ENCODE peak calls at places on chromosome 14, in five cellular contexts. W is substantia nigra; F is stimulated activated CD4-positive, alpha-beta T cell treated with anti-CD3 and anti-CD28 coated beads, Interleukin-2, amount 100 ng/mL, for 48 hours; B is NCI-H774; E is HTR-8/SVneo. Q is an unnamed sample.

GRCh38 chr14:76768201-76768656 is 7.0 kb downstream of the VASH1 start:
- DNase-seq in F (peak), E (no peak), W (peak), B (no peak), Q (peak)

GRCh38 chr14:90454041-90455000 is 57.5 kb downstream of the CALM1 start:
- DNase-seq in E (no peak), F (no peak), B (peak), W (peak), Q (no peak)

GRCh38 chr14:100362311-100362927 is 39.3 kb downstream of the SLC25A47 start:
- DNase-seq in B (peak), F (no peak), W (no peak), E (no peak), Q (peak)

GRCh38 chr14:90816686-90817436 is 631 bp upstream of the TTC7B start:
- DNase-seq in W (no peak), B (no peak), F (no peak), E (no peak), Q (no peak)

GRCh38 chr14:92794547-92794941 is 439 bp downstream of the GOLGA5 start:
- DNase-seq in F (no peak), W (no peak), E (no peak), B (no peak), Q (peak)

GRCh38 chr14:95146079-95146771 is 11.1 kb downstream of the DICER1 start:
- DNase-seq in F (no peak), E (no peak), B (no peak), W (no peak), Q (no peak)

GRCh38 chr14:53963491-53964227 is 7.0 kb upstream of the BMP4 start:
- DNase-seq in F (no peak), W (no peak), E (no peak), B (no peak), Q (no peak)

GRCh38 chr14:85471744-85472143 is 58.2 kb upstream of the FLRT2 start:
- DNase-seq in W (no peak), B (no peak), F (no peak), E (peak), Q (peak)

GRCh38 chr14:32507029-32507984 is 178.2 kb downstream of the AKAP6 start:
- DNase-seq in F (no peak), B (no peak), W (no peak), E (no peak), Q (no peak)

GRCh38 chr14:34496679-34497513 is 34.9 kb upstream of the SPTSSA start:
- DNase-seq in F (no peak), B (no peak), E (peak), W (peak), Q (no peak)

GRCh38 chr14:70567791-70568190 is 32.7 kb downstream of the MED6 start:
- DNase-seq in W (no peak), B (no peak), F (no peak), E (peak), Q (peak)

GRCh38 chr14:103186241-103186835 is 63.1 kb downstream of the TNFAIP2 start:
- DNase-seq in F (no peak), E (no peak), W (no peak), B (no peak), Q (no peak)

GRCh38 chr14:94971750-94972149 is 185.6 kb downstream of the DICER1 start:
- DNase-seq in F (no peak), E (no peak), B (no peak), W (no peak), Q (no peak)

Q was measured in NCI-H146.